ENCODE peak calls at places on chromosomes 1 and 21, in eight cellular contexts. B is heart left ventricle, O is A549, V is Peyer's patch, E is breast epithelium, T is neural progenitor cell, N is IMR-90, S is testis. J is an unnamed sample.
A peak's percentile ranks its signal among the peaks of the same experiment; 100 is the strongest.

GRCh38 chr1:10962483-10962882 is 50.0 kb upstream of the TARDBP start:
- DNase-seq in T (no peak), V (no peak), S (peak; percentile 23), B (no peak), N (no peak), E (no peak), O (no peak), J (no peak)

GRCh38 chr21:38798481-38798882 is 7.2 kb upstream of the ETS2 start:
- DNase-seq in E (no peak), N (no peak), B (no peak), S (no peak), V (peak; percentile 92), T (no peak), O (peak; percentile 92), J (no peak)

GRCh38 chr1:194419721-194420120 is 1233.3 kb upstream of the B3GALT2 start:
- DNase-seq in T (no peak), N (no peak), V (no peak), O (no peak), B (no peak), S (no peak), E (no peak), J (no peak)

GRCh38 chr1:1539310-1540014 is 962 bp downstream of the TMEM240 start:
- DNase-seq in N (peak; percentile 47), T (peak; percentile 80), B (peak; percentile 56), V (no peak), S (peak; percentile 43), E (no peak), O (no peak), J (no peak)

GRCh38 chr1:17274186-17275170 is 25.6 kb downstream of the PADI3 start:
- DNase-seq in T (peak; percentile 72), E (no peak), V (peak; percentile 77), O (peak; percentile 69), N (peak; percentile 29), B (peak; percentile 30), S (peak; percentile 70), J (no peak)

GRCh38 chr1:40860706-40861226 is 1.4 kb downstream of the CITED4 start:
- DNase-seq in N (no peak), B (no peak), S (no peak), O (no peak), T (no peak), V (no peak), E (peak; percentile 41), J (no peak)

GRCh38 chr21:36847189-36847588 is 119.3 kb downstream of the HLCS start:
- DNase-seq in T (no peak), B (no peak), N (peak; percentile 85), O (peak; percentile 62), V (no peak), S (no peak), E (no peak), J (no peak)

GRCh38 chr1:1421147-1421906 is at the start of gene ANKRD65:
- DNase-seq in N (no peak), S (no peak), T (peak; percentile 42), E (peak; percentile 68), B (no peak), V (no peak), O (no peak), J (no peak)

GRCh38 chr21:32918467-32919140 is 107.1 kb upstream of the OLIG2 start:
- DNase-seq in V (no peak), O (no peak), T (peak; percentile 76), B (no peak), E (no peak), S (no peak), N (no peak), J (no peak)

GRCh38 chr1:165645654-165646366 is 14.8 kb downstream of the MGST3 start:
- DNase-seq in V (peak; percentile 92), S (no peak), T (no peak), B (peak; percentile 32), E (no peak), O (peak; percentile 77), N (no peak), J (no peak)

GRCh38 chr1:197302775-197303174 is 34.7 kb downstream of the CRB1 start:
- DNase-seq in S (no peak), E (no peak), T (no peak), V (no peak), O (no peak), B (no peak), N (peak; percentile 37), J (no peak)

GRCh38 chr1:41475859-41476567 is 8.5 kb downstream of the EDN2 start:
- DNase-seq in S (no peak), O (no peak), B (no peak), T (no peak), N (no peak), E (no peak), V (no peak), J (no peak)

GRCh38 chr1:205597691-205598314 is 34.0 kb downstream of the ELK4 start:
- DNase-seq in N (peak; percentile 66), O (no peak), E (no peak), T (no peak), V (peak; percentile 30), B (peak; percentile 77), S (no peak), J (no peak)

GRCh38 chr1:212212901-212213300 is 72.3 kb upstream of the PPP2R5A start:
- DNase-seq in N (no peak), B (no peak), V (no peak), S (no peak), T (no peak), E (no peak), O (no peak), J (no peak)

GRCh38 chr1:66022904-66023620 is 230.4 kb downstream of the PDE4B start:
- DNase-seq in V (no peak), N (peak; percentile 18), B (no peak), T (peak; percentile 54), E (no peak), O (no peak), S (no peak), J (no peak)

GRCh38 chr1:18325151-18325550 is 155.6 kb upstream of the KLHDC7A start:
- DNase-seq in T (peak; percentile 44), S (no peak), O (no peak), E (no peak), V (no peak), N (no peak), B (no peak), J (no peak)

GRCh38 chr1:18322353-18323032 is 158.2 kb upstream of the KLHDC7A start:
- DNase-seq in S (no peak), O (no peak), V (no peak), N (no peak), E (no peak), T (peak; percentile 56), B (no peak), J (no peak)

GRCh38 chr1:18323259-18323658 is 157.5 kb upstream of the KLHDC7A start:
- DNase-seq in S (no peak), O (no peak), E (no peak), V (no peak), T (no peak), B (no peak), N (no peak), J (no peak)

GRCh38 chr1:18326171-18326950 is 154.4 kb upstream of the KLHDC7A start:
- DNase-seq in V (no peak), T (no peak), B (no peak), O (no peak), S (peak; percentile 40), N (no peak), E (no peak), J (no peak)

DNA sequence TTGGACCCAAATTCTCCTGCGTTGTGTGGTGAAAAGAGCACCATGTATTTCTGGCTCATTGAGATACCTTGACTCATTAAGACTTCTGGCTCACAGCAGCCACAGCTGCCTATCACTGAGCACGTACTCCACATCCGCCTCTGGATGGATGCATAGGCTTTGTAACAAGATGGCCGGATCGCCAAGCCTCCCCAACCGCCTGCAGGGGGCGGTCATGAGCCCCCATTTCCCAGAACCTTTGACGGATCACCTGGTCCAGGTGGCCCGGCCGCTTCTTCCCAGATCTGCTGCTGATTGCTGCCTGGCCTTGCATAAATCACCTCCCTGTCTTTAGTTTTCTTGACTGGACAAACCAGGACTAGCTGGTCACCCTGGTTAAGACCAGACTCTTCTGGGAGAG is 156.5 kb upstream of the KLHDC7A start:
- DNase-seq in B (no peak), S (peak; percentile 17), E (no peak), V (no peak), T (peak; percentile 24), N (no peak), O (no peak), J (no peak)
- TF ChIP-seq CTCF in B (no peak), S (peak; percentile 30), E (no peak), V (no peak), T (peak; percentile 58), N (no peak), O (no peak), J (no peak)

DNA sequence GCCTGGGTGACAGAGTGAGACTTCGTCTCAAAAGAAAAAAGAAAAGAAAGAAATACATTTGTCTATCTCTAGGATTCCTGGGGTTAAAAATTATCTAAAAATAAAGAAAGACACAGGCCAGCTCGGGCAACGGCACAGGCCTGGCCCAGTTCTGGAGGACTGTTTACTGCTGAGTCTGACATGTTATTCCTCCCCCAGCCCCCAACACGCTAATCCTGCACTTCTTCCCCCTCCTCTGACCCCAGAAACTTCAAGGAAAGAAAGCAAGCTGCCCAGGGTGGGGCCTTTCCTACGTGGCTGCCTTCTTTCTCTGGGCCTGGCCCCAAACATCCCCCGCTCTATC is 40.0 kb downstream of the ACOT7 start:
- DNase-seq in V (no peak), E (no peak), S (no peak), N (no peak), B (no peak), O (no peak), T (no peak), J (no peak)
- H3K4me1 ChIP-seq in V (peaks cover 21% of the 10 kb centered on the region), E (peaks cover 7% of the 10 kb centered on the region), S (peaks cover 34% of the 10 kb centered on the region), N (peaks cover 12% of the 10 kb centered on the region), B (peaks cover 25% of the 10 kb centered on the region), O (peaks cover 32% of the 10 kb centered on the region), T (peaks cover 2% of the 10 kb centered on the region), J (peaks cover 44% of the 10 kb centered on the region)

DNA sequence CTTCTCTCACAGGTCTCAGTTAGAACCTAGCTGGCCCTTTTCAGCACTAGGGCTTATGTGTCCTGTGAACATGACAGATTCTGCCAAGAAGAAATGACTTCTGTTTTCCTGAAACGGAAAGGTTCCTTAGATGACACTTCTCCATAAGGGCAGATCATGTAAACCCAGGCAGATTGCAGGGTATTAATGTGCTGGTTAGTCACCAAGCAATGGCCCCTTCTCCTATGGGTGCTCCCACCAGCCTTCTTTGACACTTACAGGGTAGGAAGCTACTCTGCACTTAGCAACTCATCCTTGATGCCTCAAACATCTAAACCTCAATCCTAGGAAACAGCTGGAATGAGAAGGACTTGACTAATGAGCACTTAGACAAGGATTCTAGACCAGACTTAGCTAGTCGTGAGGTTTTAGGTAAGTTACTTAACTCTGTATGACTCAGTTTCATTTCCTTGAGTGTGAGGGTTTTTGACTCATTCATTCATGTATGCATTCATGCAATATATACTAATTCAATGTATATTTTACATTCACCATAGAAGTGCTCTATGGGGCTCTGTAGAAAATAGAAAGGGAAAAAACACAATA is 74.1 kb upstream of the PLXNA2 start:
- DNase-seq in V (no peak), B (no peak), N (no peak), T (no peak), S (no peak), E (no peak), O (no peak), J (no peak)
- TF ChIP-seq CTCF in V (no peak), B (no peak), N (no peak), T (no peak), S (no peak), E (no peak), O (no peak), J (no peak)

DNA sequence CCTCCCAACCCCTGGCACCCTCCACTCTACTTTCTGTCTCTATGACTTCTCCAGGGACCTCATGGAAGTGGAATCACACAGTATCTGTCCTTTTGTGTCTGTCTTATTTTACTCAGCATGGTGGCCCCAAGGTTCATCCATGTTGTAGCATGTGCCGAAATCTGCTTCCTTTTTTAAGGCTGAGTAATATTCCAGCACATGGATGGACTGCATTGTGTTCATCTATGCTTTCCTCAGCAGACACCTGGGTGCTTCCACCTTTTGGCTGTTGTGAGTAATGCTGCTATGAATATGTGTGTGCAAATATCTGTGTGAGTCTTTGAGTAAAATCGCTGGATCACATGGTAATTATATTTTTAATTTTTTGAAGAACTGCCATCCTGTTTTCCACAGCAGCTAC is 1.6 kb upstream of the PFKL start:
- DNase-seq in B (no peak), O (no peak), V (no peak), E (no peak), N (peak; percentile 7), T (no peak), S (no peak), J (no peak)
- H3K4me1 ChIP-seq in B (peaks cover 56% of the 10 kb centered on the region), O (peaks cover 28% of the 10 kb centered on the region), V (peaks cover 13% of the 10 kb centered on the region), E (no peaks in the 10 kb centered on the region), N (peaks cover 15% of the 10 kb centered on the region), T (peaks cover 12% of the 10 kb centered on the region), S (peaks cover 42% of the 10 kb centered on the region), J (no peaks in the 10 kb centered on the region)